ENCODE peak calls at places on chromosomes 16 and 17, in seven cellular contexts. B is Caki2; I is HS-5; L is WTC11; J is activated naive CD4-positive, alpha-beta T cell treated with Interleukin-2 at 50 U/mL for 16 hours; O is HEK293T; Y is A549. F is an unnamed sample.

GRCh38 chr16:359067-359763 is 6.7 kb upstream of the AXIN1 start:
- DNase-seq in B (no peak), I (no peak), L (no peak), J (no peak), O (no peak), Y (no peak), F (no peak)

GRCh38 chr16:48622456-48623303 is 12.7 kb upstream of the N4BP1 start:
- DNase-seq in B (no peak), I (no peak), L (no peak), J (no peak), O (no peak), Y (no peak), F (no peak)

GRCh38 chr16:143456-143855 is 5.0 kb upstream of the NPRL3 start:
- DNase-seq in B (no peak), I (no peak), L (no peak), J (no peak), O (no peak), Y (no peak), F (no peak)

GRCh38 chr17:29175349-29175748 is 4.8 kb downstream of the MYO18A start:
- DNase-seq in B (no peak), I (no peak), L (no peak), J (no peak), O (no peak), Y (no peak), F (no peak)

GRCh38 chr17:33328129-33328528 is 35.0 kb upstream of the ASIC2 start:
- DNase-seq in B (peak; percentile 24), I (no peak), L (peak; percentile 55), J (no peak), O (no peak), Y (no peak), F (no peak)

GRCh38 chr17:77869665-77870132 is 88.8 kb upstream of the TNRC6C start:
- DNase-seq in B (no peak), I (no peak), L (no peak), J (no peak), O (no peak), Y (no peak), F (no peak)

GRCh38 chr16:4859190-4859899 is 12.1 kb downstream of the UBN1 start:
- DNase-seq in B (no peak), I (no peak), L (no peak), J (no peak), O (no peak), Y (no peak), F (no peak)

GRCh38 chr17:7438050-7438614 is 1.2 kb upstream of the FGF11 start:
- DNase-seq in B (no peak), I (no peak), L (peak; percentile 89), J (peak; percentile 58), O (no peak), Y (no peak), F (no peak)

GRCh38 chr17:77076046-77076882 is 64.5 kb upstream of the SEC14L1 start:
- DNase-seq in B (no peak), I (no peak), L (no peak), J (no peak), O (no peak), Y (no peak), F (no peak)

GRCh38 chr16:71367243-71367976 is 8.9 kb downstream of the CALB2 start:
- DNase-seq in B (peak; percentile 27), I (no peak), L (peak; percentile 92), J (peak; percentile 9), O (peak; percentile 80), Y (peak; percentile 78), F (no peak)

F was measured in epithelial cell of prostate.